ENCODE peak calls at places on chromosomes 6 and 20, in six cellular contexts. O is uterus, H is upper lobe of right lung, X is IMR-90, V is A673, G is spleen. N is an unnamed sample. For H3K4me1 and H3K36me3, the result is how much of the 10 kb centered on the place peaks cover.

GRCh38 chr20:33862709-33863403 is 51.7 kb downstream of the CHMP4B start:
- DNase-seq in G (peak), X (peak), H (peak), O (peak), V (peak), N (no peak)

GRCh38 chr20:38024496-38024895 is 8.8 kb downstream of the TTI1 start:
- DNase-seq in X (no peak), G (no peak), H (no peak), O (no peak), V (no peak), N (no peak)

GRCh38 chr20:25859649-25860530 is 163.2 kb upstream of the ZNF337 start:
- DNase-seq in H (peak), G (peak), O (peak), V (peak), X (no peak), N (no peak)

GRCh38 chr6:9851541-9852380 is 563.1 kb downstream of the TFAP2A start:
- DNase-seq in V (peak), H (no peak), X (peak), O (no peak), G (no peak), N (no peak)

GRCh38 chr6:84052204-84052882 is 18.8 kb downstream of the MRAP2 start:
- DNase-seq in O (no peak), X (peak), V (peak), G (peak), H (no peak), N (peak)

GRCh38 chr20:57392512-57393271 is 1.5 kb downstream of the RBM38 start:
- DNase-seq in G (peak), V (no peak), O (no peak), X (no peak), H (peak), N (no peak)

GRCh38 chr6:110518281-110518623 is 41.8 kb upstream of the SLC22A16 start:
- DNase-seq in X (peak), O (no peak), V (peak), G (no peak), H (no peak), N (no peak)

GRCh38 chr6:146893690-146894089 is 294.9 kb downstream of the ADGB start:
- DNase-seq in V (no peak), X (no peak), O (no peak), G (no peak), H (no peak), N (no peak)

GRCh38 chr20:41643504-41643938 is 25.3 kb upstream of the CHD6 start:
- DNase-seq in V (peak), X (peak), H (peak), G (no peak), O (peak), N (no peak)

GRCh38 chr6:153034139-153034538 is 31.6 kb upstream of the MTRF1L start:
- DNase-seq in X (no peak), H (no peak), V (no peak), G (no peak), O (no peak), N (no peak)

GRCh38 chr6:164409309-164410009 is 899.9 kb downstream of the C6orf118 start:
- DNase-seq in V (no peak), O (no peak), H (no peak), G (no peak), X (no peak), N (no peak)

GRCh38 chr20:36268501-36269342 is 32.4 kb downstream of the AAR2 start:
- DNase-seq in G (no peak), H (no peak), O (no peak), X (no peak), V (peak), N (no peak)

GRCh38 chr6:138403801-138404665 is at the start of gene HEBP2:
- DNase-seq in G (peak), X (peak), V (peak), H (peak), O (peak), N (peak)

GRCh38 chr6:106629859-106630163 is 433 bp downstream of the QRSL1 start:
- DNase-seq in X (no peak), H (no peak), O (no peak), G (no peak), V (no peak), N (no peak)

GRCh38 chr6:83708546-83708969 is 343 bp downstream of the SNAP91 start:
- DNase-seq in X (no peak), H (peak), O (no peak), G (no peak), V (peak), N (no peak)

GRCh38 chr6:168216741-168217140 is 102.8 kb downstream of the DACT2 start:
- DNase-seq in X (no peak), O (no peak), V (peak), H (no peak), G (no peak), N (no peak)

GRCh38 chr6:3751019-3751729 is at the start of gene PXDC1:
- DNase-seq in V (no peak), O (no peak), X (no peak), H (peak), G (peak), N (no peak)

GRCh38 chr20:51380401-51381385 is 161.8 kb downstream of the NFATC2 start:
- DNase-seq in G (peak), O (no peak), V (no peak), H (peak), X (no peak), N (no peak)

GRCh38 chr20:59006167-59006863 is 739 bp downstream of the CTSZ start:
- DNase-seq in X (no peak), G (peak), H (peak), O (no peak), V (no peak), N (no peak)

GRCh38 chr6:37850728-37851285 is 31.3 kb downstream of the ZFAND3 start:
- DNase-seq in O (no peak), H (no peak), G (no peak), V (no peak), X (no peak), N (no peak)

GRCh38 chr20:20843982-20844381 is 131.5 kb upstream of the RALGAPA2 start:
- DNase-seq in O (no peak), G (no peak), H (no peak), V (no peak), X (no peak), N (no peak)

GRCh38 chr20:58772786-58773185 is 77.9 kb downstream of the GNAS-AS1 start:
- DNase-seq in X (no peak), H (no peak), G (peak), V (no peak), O (no peak), N (no peak)

GRCh38 chr20:31913431-31914157 is 38.3 kb downstream of the PDRG1 start:
- DNase-seq in V (no peak), H (peak), G (no peak), O (no peak), X (no peak), N (no peak)

GRCh38 chr6:106369739-106370138 is 9.2 kb downstream of the CRYBG1 start:
- DNase-seq in H (no peak), X (no peak), O (no peak), V (no peak), G (no peak), N (no peak)

GRCh38 chr6:44800171-44800671 is 412.7 kb downstream of the CDC5L start:
- DNase-seq in V (no peak), O (no peak), X (peak), G (no peak), H (no peak), N (peak)

GRCh38 chr6:74268821-74269600 is 573.0 kb downstream of the CD109 start:
- DNase-seq in V (no peak), G (no peak), O (no peak), H (no peak), X (peak), N (no peak)

GRCh38 chr6:140816696-140817095 is 1316.0 kb upstream of the GJE1 start:
- DNase-seq in G (no peak), O (no peak), H (no peak), V (no peak), X (no peak), N (no peak)

GRCh38 chr6:35922139-35922554 is 1.2 kb upstream of the SRPK1 start:
- DNase-seq in H (no peak), O (no peak), G (no peak), X (no peak), V (no peak), N (no peak)

GRCh38 chr6:167547751-167548150 is 222.9 kb downstream of the TTLL2 start:
- DNase-seq in X (no peak), H (no peak), V (peak), G (no peak), O (no peak), N (no peak)

GRCh38 chr20:11585752-11586352 is 331.8 kb upstream of the BTBD3 start:
- DNase-seq in V (peak), X (peak), H (no peak), G (no peak), O (no peak), N (no peak)

GRCh38 chr6:4059115-4059777 is 19.7 kb downstream of the FAM217A start:
- DNase-seq in O (no peak), X (peak), G (no peak), H (no peak), V (peak), N (no peak)

GRCh38 chr20:21396921-21397340 is 395 bp downstream of the NKX2-4 start:
- DNase-seq in G (no peak), X (no peak), H (peak), O (no peak), V (peak), N (no peak)

GRCh38 chr6:36224918-36225461 is 28.4 kb downstream of the BRPF3 start:
- DNase-seq in O (no peak), X (no peak), G (no peak), V (no peak), H (no peak), N (no peak)

GRCh38 chr6:34385793-34386195 is 6.7 kb downstream of the NUDT3 start:
- DNase-seq in H (no peak), G (no peak), X (no peak), V (no peak), O (no peak), N (no peak)

GRCh38 chr20:2276015-2276414 is 19.8 kb upstream of the TGM3 start:
- DNase-seq in X (no peak), V (no peak), H (no peak), G (no peak), O (no peak), N (no peak)
- H3K4me1 ChIP-seq in X (under half), V (under half), H (under half), G (under half), O (under half), N (under half)

DNA sequence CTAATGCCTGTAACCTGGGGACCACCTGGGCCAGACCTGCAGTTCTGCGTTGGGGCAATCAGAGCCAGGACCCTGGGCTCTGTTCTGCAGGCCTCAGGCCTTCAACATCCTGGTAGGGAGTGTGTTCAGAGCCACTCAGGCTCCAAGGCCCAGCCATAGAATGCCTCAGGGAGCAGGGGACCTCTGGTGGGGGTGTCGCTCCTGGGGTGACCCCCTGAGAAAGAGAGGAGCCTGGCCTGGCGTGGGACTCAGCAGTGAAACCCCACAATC is 12.5 kb downstream of the UCKL1 start:
- DNase-seq in G (no peak), H (no peak), V (no peak), X (no peak), O (no peak), N (no peak)
- H3K36me3 ChIP-seq in G (half or more), H (half or more), V (under half), X (half or more), O (under half), N (half or more)

GRCh38 chr6:16318538-16318937 is 80.2 kb downstream of the GMPR start:
- DNase-seq in H (no peak), G (no peak), V (no peak), O (peak), X (peak), N (no peak)

GRCh38 chr6:16318953-16319720 is 80.8 kb downstream of the GMPR start:
- DNase-seq in H (no peak), G (no peak), O (peak), V (no peak), X (no peak), N (no peak)

GRCh38 chr6:16321341-16321710 is 82.9 kb downstream of the GMPR start:
- DNase-seq in O (no peak), X (no peak), V (no peak), H (no peak), G (no peak), N (no peak)

GRCh38 chr6:16320533-16321340 is 82.3 kb downstream of the GMPR start:
- DNase-seq in H (no peak), V (no peak), O (peak), X (peak), G (no peak), N (no peak)

DNA sequence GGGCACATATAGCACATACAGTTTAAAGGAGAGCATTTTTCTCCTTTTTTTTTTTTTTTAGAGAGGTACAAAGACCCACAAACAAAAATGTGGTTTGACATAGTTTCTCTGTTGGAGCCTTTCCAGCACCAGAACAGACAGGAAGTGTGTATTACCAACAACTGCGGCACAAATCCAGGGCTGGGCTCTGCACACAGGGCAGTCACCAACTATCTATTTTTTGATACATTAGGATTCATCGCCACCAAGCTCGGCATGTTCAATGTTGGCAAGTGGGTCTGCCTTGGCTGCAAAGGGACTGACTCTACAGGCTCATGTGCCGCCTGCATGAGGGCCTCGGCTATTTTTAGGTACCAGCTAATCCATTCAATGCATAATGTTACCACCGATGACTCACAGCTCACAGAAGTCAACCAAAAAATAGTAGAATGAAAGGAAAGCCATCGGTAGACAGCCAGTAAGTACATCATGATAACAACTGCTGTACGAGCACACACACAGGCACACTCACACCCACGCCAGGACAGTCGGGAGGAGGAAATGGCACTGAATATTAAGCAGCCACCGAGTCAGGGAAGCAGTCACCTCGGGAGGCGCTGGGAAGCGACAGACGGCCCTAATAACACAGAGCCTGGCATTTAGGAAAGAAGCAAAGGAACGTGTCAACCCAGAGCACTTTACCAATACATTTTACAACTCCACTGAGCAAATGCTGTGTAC is 81.6 kb downstream of the GMPR start:
- DNase-seq in X (peak), H (no peak), G (peak), O (peak), V (peak), N (no peak)
- H3K4me1 ChIP-seq in X (under half), H (under half), G (half or more), O (under half), V (half or more), N (half or more)

GRCh38 chr20:50004175-50004574 is 21.4 kb downstream of the SNAI1 start:
- DNase-seq in O (no peak), X (no peak), V (no peak), G (no peak), H (no peak), N (no peak)

GRCh38 chr20:50007369-50007768 is 24.6 kb downstream of the SNAI1 start:
- DNase-seq in X (no peak), O (no peak), G (no peak), H (no peak), V (no peak), N (no peak)

GRCh38 chr20:50008007-50008406 is 25.2 kb downstream of the SNAI1 start:
- DNase-seq in H (no peak), V (no peak), O (no peak), G (no peak), X (no peak), N (no peak)

GRCh38 chr20:50003253-50003656 is 20.5 kb downstream of the SNAI1 start:
- DNase-seq in X (peak), O (no peak), V (peak), G (no peak), H (no peak), N (no peak)

DNA sequence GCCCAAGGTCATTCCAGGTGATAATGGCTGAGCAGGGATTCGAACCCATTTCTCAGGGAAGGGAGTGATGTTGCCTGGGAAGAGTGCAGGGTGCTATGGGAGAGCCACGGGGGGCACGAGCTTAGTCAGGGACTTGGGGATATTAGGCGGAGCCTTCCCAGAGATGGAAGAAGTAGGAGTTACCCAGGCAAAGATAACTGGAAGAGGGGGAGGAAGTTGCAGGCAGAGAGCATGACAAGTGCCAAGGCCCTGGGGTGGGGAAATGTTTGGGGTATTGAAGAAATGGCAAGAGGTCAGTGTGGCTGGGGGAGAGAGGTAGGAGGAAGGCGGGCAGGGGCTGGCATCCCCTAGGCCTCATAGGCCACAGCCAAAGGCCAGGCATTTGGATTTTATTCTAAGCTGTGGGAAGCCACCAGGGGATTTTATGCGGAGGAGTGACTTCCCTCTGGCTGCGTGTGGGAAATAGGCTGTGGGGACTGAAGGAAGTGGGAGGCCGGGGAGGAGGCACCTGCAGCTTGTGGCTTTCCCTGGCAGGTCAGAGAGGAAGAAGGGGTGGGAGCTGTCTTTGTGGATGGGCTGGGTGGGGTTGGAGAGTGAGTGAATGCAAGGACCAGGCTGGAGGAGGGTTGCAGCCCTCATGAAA is 22.7 kb downstream of the SNAI1 start:
- DNase-seq in H (no peak), X (no peak), O (no peak), V (no peak), G (no peak), N (no peak)
- H3K36me3 ChIP-seq in H (under half), X (under half), O (under half), V (under half), G (under half), N (under half)